ENCODE peak calls at places on chromosomes 7 and 10, in nine cellular contexts. B is HCT116, J is sigmoid colon, Q is fibroblast of lung, P is GM23338, W is Panc1, C is mesendoderm, D is brain microvascular endothelial cell, K is MM.1S. L is an unnamed sample.

GRCh38 chr10:89301721-89302445 is at the start of gene IFIT2:
- DNase-seq in B (no peak), J (no peak), Q (peak), P (peak), W (peak), C (no peak), D (peak), K (peak), L (peak)

GRCh38 chr7:48084727-48085432 is 4.2 kb upstream of the UPP1 start:
- DNase-seq in B (peak), J (peak), Q (peak), P (no peak), W (peak), C (peak), D (peak), K (peak), L (peak)

GRCh38 chr7:85285502-85285901 is 98.6 kb upstream of the SEMA3D start:
- DNase-seq in B (no peak), J (no peak), Q (no peak), P (no peak), W (no peak), C (no peak), D (no peak), K (no peak), L (no peak)

GRCh38 chr10:47339759-47340612 is 8.2 kb upstream of the RBP3 start:
- DNase-seq in B (no peak), J (peak), Q (no peak), P (no peak), W (no peak), C (no peak), D (no peak), K (no peak), L (no peak)

GRCh38 chr10:7449063-7449695 is 38.3 kb upstream of the SFMBT2 start:
- DNase-seq in B (no peak), J (no peak), Q (no peak), P (no peak), W (no peak), C (peak), D (no peak), K (no peak), L (no peak)

GRCh38 chr10:104247513-104248146 is 7.1 kb upstream of the GSTO1 start:
- DNase-seq in B (no peak), J (no peak), Q (peak), P (no peak), W (no peak), C (no peak), D (no peak), K (no peak), L (no peak)

GRCh38 chr7:132394283-132395003 is 181.8 kb downstream of the PLXNA4 start:
- DNase-seq in B (peak), J (no peak), Q (no peak), P (peak), W (no peak), C (peak), D (no peak), K (peak), L (no peak)

GRCh38 chr7:99371376-99371920 is 3.1 kb upstream of the ARPC1B start:
- DNase-seq in B (no peak), J (peak), Q (peak), P (no peak), W (no peak), C (peak), D (no peak), K (no peak), L (no peak)

GRCh38 chr10:105650311-105650710 is 1009.2 kb downstream of the SORCS3 start:
- DNase-seq in B (no peak), J (no peak), Q (no peak), P (peak), W (no peak), C (peak), D (no peak), K (no peak), L (no peak)

GRCh38 chr10:77635402-77636227 is 2.0 kb downstream of the KCNMA1 start:
- DNase-seq in B (no peak), J (no peak), Q (no peak), P (peak), W (no peak), C (peak), D (no peak), K (no peak), L (no peak)

GRCh38 chr10:104049497-104050250 is 36.0 kb downstream of the COL17A1 start:
- DNase-seq in B (peak), J (no peak), Q (peak), P (no peak), W (no peak), C (no peak), D (peak), K (no peak), L (peak)

GRCh38 chr7:8751557-8752231 is 318.3 kb downstream of the NXPH1 start:
- DNase-seq in B (no peak), J (no peak), Q (no peak), P (no peak), W (no peak), C (no peak), D (no peak), K (no peak), L (no peak)

GRCh38 chr10:97019213-97019844 is 166.4 kb downstream of the SLIT1 start:
- DNase-seq in B (no peak), J (no peak), Q (no peak), P (no peak), W (no peak), C (no peak), D (no peak), K (no peak), L (no peak)

GRCh38 chr10:97017474-97017903 is 168.3 kb downstream of the SLIT1 start:
- DNase-seq in B (no peak), J (no peak), Q (no peak), P (no peak), W (no peak), C (no peak), D (no peak), K (no peak), L (no peak)

GRCh38 chr10:97016728-97017473 is 168.9 kb downstream of the SLIT1 start:
- DNase-seq in B (no peak), J (no peak), Q (peak), P (peak), W (no peak), C (no peak), D (no peak), K (peak), L (no peak)

GRCh38 chr10:97020452-97021400 is 165.0 kb downstream of the SLIT1 start:
- DNase-seq in B (no peak), J (peak), Q (no peak), P (no peak), W (no peak), C (no peak), D (peak), K (no peak), L (no peak)

GRCh38 chr10:97018251-97019212 is 167.2 kb downstream of the SLIT1 start:
- DNase-seq in B (no peak), J (no peak), Q (no peak), P (no peak), W (no peak), C (no peak), D (no peak), K (no peak), L (no peak)
- H3K27ac ChIP-seq in B (no peak), J (no peak), Q (no peak), P (no peak), W (no peak), C (no peak), D (no peak), K (no peak), L (no peak)

GRCh38 chr7:44379366-44380178 is 54.2 kb upstream of the CAMK2B start:
- DNase-seq in B (no peak), J (no peak), Q (no peak), P (no peak), W (no peak), C (no peak), D (no peak), K (no peak), L (no peak)

GRCh38 chr7:44380179-44380830 is 54.9 kb upstream of the CAMK2B start:
- DNase-seq in B (no peak), J (no peak), Q (no peak), P (no peak), W (no peak), C (no peak), D (no peak), K (no peak), L (no peak)

GRCh38 chr7:44382459-44383300 is 57.3 kb upstream of the CAMK2B start:
- DNase-seq in B (no peak), J (no peak), Q (peak), P (no peak), W (no peak), C (no peak), D (no peak), K (no peak), L (no peak)

GRCh38 chr7:44381494-44382220 is 56.3 kb upstream of the CAMK2B start:
- DNase-seq in B (no peak), J (no peak), Q (no peak), P (no peak), W (no peak), C (no peak), D (no peak), K (no peak), L (no peak)

DNA sequence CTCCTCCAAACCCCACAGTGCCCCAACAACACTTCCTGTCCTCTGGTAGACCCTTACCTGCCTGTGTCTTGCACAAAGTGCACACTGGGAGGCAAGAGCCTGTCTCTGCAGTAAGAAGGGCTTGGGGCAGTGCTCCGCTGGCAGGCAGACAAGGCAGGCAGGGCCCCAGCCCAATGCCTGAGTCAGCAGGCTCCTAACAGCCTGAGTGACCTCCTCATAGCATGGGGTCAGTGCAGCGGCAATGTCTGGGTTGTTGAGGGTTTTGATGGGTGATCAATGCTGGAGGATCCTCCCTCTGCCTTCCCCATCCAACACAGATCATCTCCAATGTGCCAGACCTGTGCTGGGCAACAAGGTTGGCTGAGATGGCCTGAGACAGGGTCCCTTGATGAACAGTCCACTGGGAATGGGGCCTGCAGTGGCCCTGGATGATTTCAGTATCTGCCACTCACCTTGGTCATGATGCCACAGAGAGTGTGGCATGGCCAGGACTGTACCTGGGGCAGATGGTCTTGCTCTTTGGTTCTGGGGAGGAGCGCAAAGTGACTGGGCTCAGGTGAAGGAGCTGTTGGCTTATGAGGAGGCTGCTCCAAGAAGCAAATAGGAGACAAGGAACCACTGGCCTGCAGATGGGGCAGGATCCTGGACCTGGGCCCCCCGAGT is 55.6 kb upstream of the CAMK2B start:
- DNase-seq in B (no peak), J (no peak), Q (peak), P (no peak), W (no peak), C (no peak), D (no peak), K (no peak), L (no peak)
- H3K27ac ChIP-seq in B (no peak), J (no peak), Q (peak), P (no peak), W (no peak), C (no peak), D (no peak), K (no peak), L (peak)

DNA sequence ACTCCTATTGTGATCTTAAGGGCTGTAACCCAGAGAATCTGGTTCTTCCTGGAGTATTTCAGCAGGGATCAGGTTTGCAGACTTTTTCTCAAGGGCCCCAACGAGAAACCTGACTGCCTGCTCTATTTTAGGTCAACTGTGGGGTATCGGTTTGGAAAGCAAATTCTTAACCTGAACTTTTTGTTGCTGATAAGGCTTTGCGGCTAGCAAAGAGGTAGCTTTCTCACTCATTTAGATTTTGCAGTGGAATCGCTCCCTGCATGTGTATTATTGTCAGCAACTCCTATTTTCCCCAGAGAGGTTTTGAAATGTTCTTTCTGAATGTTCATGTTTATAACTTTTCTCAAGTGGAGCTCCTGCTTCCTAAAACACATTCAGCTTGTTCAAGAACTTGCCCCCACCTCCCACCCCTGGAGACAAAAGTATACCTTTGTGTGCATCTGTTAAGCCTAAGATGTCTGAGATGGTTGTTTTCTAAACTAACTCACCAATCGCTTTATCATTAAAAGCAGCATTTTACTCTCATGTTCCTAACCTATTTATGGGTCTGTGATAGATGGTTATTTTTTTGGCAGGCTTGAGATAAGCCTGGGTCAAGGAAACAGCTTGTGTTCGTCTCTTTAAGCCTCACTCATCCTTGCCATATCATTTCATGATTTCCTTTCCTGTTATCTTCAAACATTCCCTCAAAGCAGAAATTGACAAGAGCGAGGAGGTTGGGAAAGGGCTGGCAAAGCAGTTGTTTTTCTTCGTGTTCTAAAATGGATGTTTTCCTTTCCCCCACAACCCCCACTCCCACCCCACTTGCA is 129.8 kb downstream of the BAMBI start:
- DNase-seq in B (no peak), J (no peak), Q (no peak), P (no peak), W (no peak), C (peak), D (no peak), K (no peak), L (no peak)
- H3K27ac ChIP-seq in B (no peak), J (peak), Q (no peak), P (no peak), W (no peak), C (no peak), D (no peak), K (no peak), L (no peak)

DNA sequence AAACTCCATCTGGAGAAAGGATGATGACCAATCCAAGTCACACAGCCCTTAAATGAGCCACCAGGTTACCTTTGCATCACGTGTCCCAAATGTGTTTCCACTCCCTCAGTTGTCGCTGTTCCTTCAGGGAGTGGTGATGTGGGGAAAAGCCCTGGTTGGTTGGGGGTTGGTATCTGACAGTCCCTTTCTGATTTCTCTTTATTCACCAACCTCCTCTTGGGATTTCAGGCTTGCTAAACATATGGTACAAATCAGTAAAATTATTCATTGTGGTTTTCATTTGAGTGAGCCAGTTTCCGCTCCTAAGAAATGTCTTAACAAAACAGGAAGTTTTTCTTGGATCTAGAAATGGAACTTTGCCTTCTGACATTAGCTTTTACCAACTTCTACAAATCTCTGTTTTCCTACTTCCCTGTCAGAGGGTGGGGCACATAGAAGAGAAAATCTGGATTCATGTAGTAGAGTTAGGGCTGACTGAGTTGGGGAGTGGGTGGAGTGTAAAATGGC is 40.0 kb upstream of the KMT2E start:
- DNase-seq in B (no peak), J (no peak), Q (peak), P (no peak), W (no peak), C (no peak), D (peak), K (no peak), L (no peak)
- H3K27ac ChIP-seq in B (no peak), J (peak), Q (peak), P (no peak), W (no peak), C (no peak), D (peak), K (no peak), L (peak)

L was measured in RWPE1.